ENCODE peak calls at places on chromosome 5, in seven cellular contexts. L is mesendoderm, K is neuronal stem cell, P is H9, H is IMR-90, X is mesenchymal stem cell, G is H1. O is an unnamed sample. For H3K27me3, the result is how much of the 10 kb centered on the place peaks cover.

GRCh38 chr5:98923961-98924360 is 4.8 kb downstream of the CHD1 start:
- DNase-seq in P (no peak), X (no peak), L (no peak), K (no peak), G (no peak), H (no peak), O (no peak)

GRCh38 chr5:1503301-1504243 is 20.2 kb downstream of the LPCAT1 start:
- DNase-seq in K (no peak), X (no peak), L (no peak), H (peak), G (no peak), P (no peak), O (no peak)

GRCh38 chr5:109590799-109591198 is 98.9 kb upstream of the MAN2A1 start:
- DNase-seq in X (no peak), L (no peak), H (no peak), P (no peak), K (no peak), G (no peak), O (no peak)

GRCh38 chr5:77893225-77893860 is 117.2 kb upstream of the TBCA start:
- DNase-seq in P (no peak), X (peak), K (no peak), H (peak), G (no peak), L (peak), O (no peak)

GRCh38 chr5:113202904-113203716 is 226.5 kb downstream of the DCP2 start:
- DNase-seq in X (peak), K (peak), P (peak), H (peak), G (no peak), L (peak), O (no peak)

GRCh38 chr5:128201065-128201926 is 117.7 kb downstream of the SLC12A2 start:
- DNase-seq in K (peak), G (peak), L (peak), P (peak), X (peak), H (peak), O (peak)

GRCh38 chr5:139670369-139671095 is 22.4 kb downstream of the CXXC5 start:
- DNase-seq in K (no peak), G (no peak), L (no peak), H (no peak), P (no peak), X (peak), O (no peak)

GRCh38 chr5:130529716-130530485 is 625.6 kb downstream of the CHSY3 start:
- DNase-seq in K (no peak), P (no peak), H (no peak), X (no peak), G (no peak), L (peak), O (no peak)

GRCh38 chr5:150781706-150782614 is 3.4 kb downstream of the SMIM3 start:
- DNase-seq in X (peak), P (peak), K (no peak), G (no peak), H (peak), L (no peak), O (no peak)

GRCh38 chr5:44881266-44881665 is 72.5 kb downstream of the MRPS30 start:
- DNase-seq in L (no peak), H (no peak), K (no peak), X (no peak), G (no peak), P (no peak), O (no peak)

GRCh38 chr5:42985129-42986037 is 54.7 kb downstream of the ANXA2R start:
- DNase-seq in H (peak), X (peak), G (no peak), K (no peak), P (no peak), L (no peak), O (peak)

GRCh38 chr5:128693779-128694178 is 155.7 kb upstream of the FBN2 start:
- DNase-seq in X (peak), H (peak), L (peak), P (no peak), K (no peak), G (no peak), O (no peak)

GRCh38 chr5:144504929-144505578 is 334.4 kb downstream of the KCTD16 start:
- DNase-seq in K (no peak), X (no peak), H (no peak), L (peak), G (no peak), P (no peak), O (no peak)

GRCh38 chr5:56434986-56435385 is 201.9 kb upstream of the ANKRD55 start:
- DNase-seq in K (no peak), X (no peak), H (no peak), G (no peak), L (no peak), P (no peak), O (no peak)

GRCh38 chr5:148268556-148268955 is at the start of gene SPINK13:
- DNase-seq in G (no peak), X (peak), P (no peak), H (peak), K (no peak), L (peak), O (peak)

GRCh38 chr5:156223547-156223946 is 103.4 kb upstream of the SGCD start:
- DNase-seq in G (no peak), H (no peak), L (no peak), K (no peak), X (no peak), P (no peak), O (no peak)

GRCh38 chr5:36788365-36788764 is 88.2 kb upstream of the NIPBL start:
- DNase-seq in H (no peak), P (no peak), X (no peak), L (no peak), G (no peak), K (no peak), O (no peak)

GRCh38 chr5:154815684-154816247 is 34.6 kb downstream of the FAXDC2 start:
- DNase-seq in P (no peak), H (no peak), G (no peak), L (no peak), K (no peak), X (no peak), O (no peak)

GRCh38 chr5:154288145-154288544 is 97.6 kb downstream of the GALNT10 start:
- DNase-seq in G (no peak), X (peak), P (no peak), K (no peak), L (peak), H (peak), O (no peak)

GRCh38 chr5:67124556-67124955 is 72.0 kb downstream of the CD180 start:
- DNase-seq in H (no peak), X (no peak), G (no peak), P (no peak), K (no peak), L (no peak), O (no peak)

GRCh38 chr5:40551706-40552557 is 127.8 kb upstream of the PTGER4 start:
- DNase-seq in L (peak), X (peak), P (no peak), H (peak), K (no peak), G (no peak), O (peak)

GRCh38 chr5:17803976-17804375 is 169.7 kb downstream of the TAF11L14 start:
- DNase-seq in K (no peak), X (no peak), G (no peak), H (no peak), P (no peak), L (no peak), O (no peak)

GRCh38 chr5:160036243-160036642 is 27.3 kb downstream of the TTC1 start:
- DNase-seq in P (no peak), G (no peak), H (no peak), L (no peak), K (no peak), X (no peak), O (no peak)

GRCh38 chr5:8576178-8576577 is 707.2 kb downstream of the MTRR start:
- DNase-seq in H (no peak), G (no peak), L (no peak), X (no peak), P (no peak), K (no peak), O (no peak)

GRCh38 chr5:62589504-62589903 is 10.9 kb downstream of the LRRC70 start:
- DNase-seq in K (no peak), G (no peak), X (no peak), P (no peak), L (no peak), H (no peak), O (no peak)

GRCh38 chr5:141889282-141889871 is 11.2 kb upstream of the PCDH1 start:
- DNase-seq in H (no peak), K (no peak), G (no peak), X (peak), L (no peak), P (no peak), O (no peak)

GRCh38 chr5:3615217-3615616 is 19.6 kb downstream of the IRX1 start:
- DNase-seq in X (no peak), H (no peak), P (no peak), L (no peak), G (no peak), K (no peak), O (no peak)

GRCh38 chr5:177447611-177448243 is 1.1 kb downstream of the PRR7 start:
- DNase-seq in H (peak), P (peak), G (peak), X (peak), K (peak), L (peak), O (no peak)

GRCh38 chr5:132962429-132962928 is 955 bp downstream of the AFF4 start:
- DNase-seq in K (peak), P (no peak), X (peak), L (peak), G (no peak), H (peak), O (peak)

GRCh38 chr5:125061726-125062125 is 315.3 kb upstream of the ZNF608 start:
- DNase-seq in H (no peak), G (no peak), K (no peak), P (no peak), X (no peak), L (no peak), O (no peak)

GRCh38 chr5:17381926-17382325 is 116.1 kb upstream of the TAF11L2 start:
- DNase-seq in K (no peak), G (no peak), P (no peak), H (no peak), L (no peak), X (no peak), O (no peak)

GRCh38 chr5:166947045-166947444 is 1344.4 kb upstream of the WWC1 start:
- DNase-seq in K (no peak), H (no peak), L (no peak), G (no peak), X (no peak), P (no peak), O (no peak)

GRCh38 chr5:152403058-152403457 is 2.0 kb downstream of the NMUR2 start:
- DNase-seq in X (no peak), L (no peak), K (no peak), G (no peak), H (no peak), P (no peak), O (no peak)

GRCh38 chr5:164204338-164204946 is 699.0 kb downstream of the MAT2B start:
- DNase-seq in X (no peak), G (no peak), H (peak), K (no peak), P (no peak), L (no peak), O (no peak)

GRCh38 chr5:88732181-88732633 is 150.8 kb downstream of the MEF2C start:
- DNase-seq in K (no peak), H (no peak), G (no peak), P (no peak), L (no peak), X (peak), O (no peak)

GRCh38 chr5:142902188-142902965 is 132.2 kb downstream of the ARHGAP26 start:
- DNase-seq in G (no peak), X (no peak), P (no peak), H (no peak), K (no peak), L (no peak), O (peak)

GRCh38 chr5:53714324-53715010 is 154.0 kb downstream of the NDUFS4 start:
- DNase-seq in K (no peak), X (no peak), L (no peak), G (no peak), H (no peak), P (no peak), O (no peak)

GRCh38 chr5:84382363-84383295 is 2.1 kb downstream of the EDIL3 start:
- DNase-seq in X (peak), K (peak), G (peak), P (peak), L (peak), H (peak), O (peak)

GRCh38 chr5:92887254-92887653 is 693.8 kb downstream of the NR2F1-AS1 start:
- DNase-seq in G (no peak), H (no peak), L (no peak), P (no peak), K (no peak), X (no peak), O (no peak)

GRCh38 chr5:175520321-175520720 is 42.0 kb downstream of the SFXN1 start:
- DNase-seq in G (no peak), L (no peak), P (no peak), X (no peak), H (no peak), K (no peak), O (no peak)

GRCh38 chr5:54882101-54882500 is 103.3 kb downstream of the ESM1 start:
- DNase-seq in G (no peak), P (no peak), K (no peak), H (no peak), L (no peak), X (no peak), O (no peak)
- H3K27me3 ChIP-seq in G (under half), P (under half), K (under half), H (under half), L (under half), X (under half), O (under half)

GRCh38 chr5:23627976-23628375 is 120.6 kb downstream of the PRDM9 start:
- DNase-seq in P (no peak), G (no peak), X (no peak), K (no peak), H (no peak), L (no peak), O (no peak)
- H3K18ac ChIP-seq in P (no peak), G (no peak), X (no peak), K (no peak), H (no peak), L (no peak), O (no peak)

DNA sequence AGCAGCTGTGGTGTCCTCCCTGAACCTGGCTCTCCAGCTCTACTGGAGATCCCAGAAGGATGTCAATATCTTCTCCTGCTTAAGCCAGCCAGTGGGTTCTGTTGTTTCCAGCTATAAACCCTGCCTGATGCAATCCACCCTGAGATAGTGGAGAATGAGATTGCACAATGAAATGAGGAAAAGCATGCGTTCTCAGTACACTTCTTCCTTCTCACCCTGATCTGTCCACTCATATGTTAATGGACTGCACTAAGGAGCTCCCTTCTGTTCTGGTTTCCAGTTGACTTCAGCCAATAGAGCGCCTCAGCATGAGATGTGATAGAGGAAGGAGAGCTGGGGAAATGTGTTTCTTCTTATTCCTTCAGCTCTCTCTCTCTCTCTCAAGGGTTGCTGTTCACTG is 40.0 kb upstream of the CDH6 start:
- DNase-seq in K (no peak), G (no peak), L (peak), H (peak), X (peak), P (no peak), O (peak)
- H2BK5ac ChIP-seq in K (no peak), G (peak), L (no peak), H (peak), X (no peak), P (no peak), O (no peak)

DNA sequence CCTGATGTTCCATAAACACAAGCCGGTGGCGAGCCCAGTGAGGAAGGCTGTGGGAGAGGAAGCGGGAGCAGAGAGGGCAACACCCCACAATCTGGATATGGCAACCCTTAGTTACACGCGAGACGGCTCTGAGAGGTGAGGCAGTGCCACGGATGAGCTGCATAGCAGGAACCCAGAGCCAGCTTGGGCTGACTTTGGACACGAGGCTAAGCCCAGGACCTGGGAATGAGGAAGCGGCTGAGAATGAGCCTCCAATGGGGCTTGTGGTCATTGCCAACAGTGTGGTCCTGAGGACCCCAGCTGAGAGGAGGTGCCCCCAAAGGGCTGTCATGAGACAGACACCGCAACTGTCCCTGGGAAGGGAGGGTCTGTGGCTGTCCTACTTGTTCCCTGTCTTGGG is 160.0 kb upstream of the SMIM23 start:
- DNase-seq in X (no peak), K (no peak), G (no peak), H (no peak), L (no peak), P (no peak), O (no peak)
- H3K27me3 ChIP-seq in X (half or more), K (under half), G (half or more), H (half or more), L (under half), P (under half), O (under half)

DNA sequence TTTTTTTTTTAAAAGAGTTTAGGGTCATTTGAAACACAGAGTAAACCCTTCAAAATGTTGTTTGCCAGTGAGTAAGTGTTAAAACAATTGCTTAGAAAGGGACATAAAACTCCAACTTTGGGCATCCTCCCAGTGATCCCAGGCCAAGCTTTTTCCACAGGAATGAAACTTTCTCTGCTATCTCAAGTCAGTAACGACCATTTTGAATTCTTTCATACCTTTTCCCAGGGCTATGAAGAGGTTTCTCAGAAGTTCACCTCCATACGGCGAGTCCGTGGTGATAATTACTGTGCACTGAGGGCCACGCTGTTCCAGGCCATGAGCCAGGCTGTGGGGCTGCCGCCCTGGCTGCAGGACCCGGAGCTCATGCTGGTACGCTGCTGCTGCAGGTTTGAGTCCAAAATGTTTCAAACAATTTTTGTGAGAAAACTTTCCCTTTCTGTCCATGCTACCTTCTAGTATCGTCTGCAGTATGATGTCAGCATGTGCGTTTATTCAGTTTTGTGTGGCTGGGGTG is 16.8 kb downstream of the OTULIN start:
- DNase-seq in L (no peak), H (no peak), K (no peak), P (no peak), G (no peak), X (no peak), O (no peak)
- H3K18ac ChIP-seq in L (no peak), H (no peak), K (no peak), P (no peak), G (no peak), X (no peak), O (no peak)